ENCODE peak calls at places on chromosomes 13 and 19, in four cellular contexts. N, M, D and I are unnamed samples.

GRCh38 chr13:110415669-110416068 is 108.6 kb downstream of the COL4A2 start:
- DNase-seq in D (peak; percentile 43), N (no peak), M (no peak), I (no peak)

GRCh38 chr19:28612275-28612769 is 600.6 kb downstream of the UQCRFS1 start:
- DNase-seq in M (no peak), N (no peak), D (no peak), I (no peak)

GRCh38 chr13:36752673-36753072 is 66.3 kb upstream of the RFXAP start:
- DNase-seq in D (no peak), M (no peak), N (no peak), I (no peak)

GRCh38 chr19:16889883-16890460 is 1.2 kb downstream of the F2RL3 start:
- DNase-seq in D (no peak), N (peak; percentile 77), M (no peak), I (no peak)

GRCh38 chr13:51557875-51558604 is 26.2 kb upstream of the WDFY2 start:
- DNase-seq in N (peak; percentile 59), D (peak; percentile 31), M (no peak), I (no peak)

GRCh38 chr13:113930711-113931637 is 42.9 kb downstream of the C13orf46 start:
- DNase-seq in M (no peak), N (peak; percentile 82), D (no peak), I (no peak)

GRCh38 chr19:43711751-43712355 is 4.0 kb upstream of the IRGC start:
- DNase-seq in D (no peak), N (no peak), M (no peak), I (no peak)

GRCh38 chr19:5605362-5605761 is 17.2 kb downstream of the SAFB2 start:
- DNase-seq in D (no peak), M (no peak), N (no peak), I (no peak)

GRCh38 chr19:30165228-30165813 is 206.9 kb upstream of the ZNF536 start:
- DNase-seq in N (no peak), D (peak; percentile 41), M (no peak), I (no peak)

GRCh38 chr13:109840201-109840892 is 54.0 kb upstream of the IRS2 start:
- DNase-seq in M (peak; percentile 72), D (no peak), N (no peak), I (peak; percentile 28)

GRCh38 chr13:97141564-97142005 is 80.5 kb upstream of the MBNL2 start:
- DNase-seq in M (peak; percentile 26), N (no peak), D (no peak), I (no peak)

GRCh38 chr13:48291730-48292129 is 11.8 kb upstream of the RB1 start:
- DNase-seq in N (no peak), M (no peak), D (no peak), I (no peak)

GRCh38 chr19:53004242-53004641 is 9.5 kb upstream of the ERVV-1 start:
- DNase-seq in N (no peak), M (no peak), D (no peak), I (no peak)

GRCh38 chr19:32387701-32388392 is 17.7 kb upstream of the DPY19L3 start:
- DNase-seq in M (no peak), D (no peak), N (peak; percentile 73), I (no peak)

DNA sequence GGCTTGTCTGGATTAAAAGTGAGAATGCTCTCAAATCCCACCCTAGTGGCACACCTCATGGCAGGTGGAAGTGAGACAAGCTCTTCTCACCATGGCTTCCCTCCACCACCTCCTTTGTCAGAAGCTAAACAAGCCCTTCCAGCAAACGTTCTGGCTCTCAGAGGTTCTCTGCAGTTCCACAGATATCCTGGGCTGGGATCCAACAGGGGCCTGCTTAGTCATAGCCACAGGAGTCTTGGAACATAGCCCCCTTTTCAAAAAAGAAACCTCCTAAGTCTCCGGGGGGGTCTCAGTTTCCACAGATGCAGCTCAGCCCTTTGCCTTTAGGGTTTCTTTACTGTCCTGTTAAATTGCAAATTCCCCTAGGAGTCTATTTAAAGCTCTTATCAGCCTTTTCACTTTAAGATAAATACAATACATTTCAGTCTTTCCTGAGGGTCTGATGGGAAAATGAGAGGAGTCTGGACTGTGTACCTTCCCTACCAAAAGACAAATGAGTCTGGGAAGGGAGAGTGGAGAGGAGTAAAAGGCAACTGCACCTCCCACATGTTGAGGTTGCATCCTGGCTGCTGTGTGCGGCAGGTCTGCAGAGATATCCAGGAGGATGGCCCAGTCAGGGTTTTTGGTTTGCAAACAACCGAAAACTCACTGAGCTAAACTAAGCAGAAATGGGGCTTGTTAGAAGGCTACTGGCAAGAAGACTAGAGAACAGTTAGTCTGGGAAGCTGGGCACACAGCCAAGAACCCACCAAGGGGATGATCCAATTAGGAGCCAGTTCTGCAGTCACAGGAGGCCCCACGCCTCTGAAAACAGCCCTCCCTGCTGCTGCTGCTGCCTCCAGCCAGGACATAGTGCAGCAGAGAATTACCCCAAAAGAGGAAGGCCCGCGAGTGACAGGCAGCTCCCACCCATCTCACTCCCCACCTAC is 41.4 kb upstream of the SERP2 start:
- DNase-seq in M (peak; percentile 31), N (peak; percentile 89), D (no peak), I (peak; percentile 60)
- H2AFZ ChIP-seq in M (peak overlapping the region; percentile 69), N (no peak overlapping the region), D (no peak overlapping the region), I (no peak overlapping the region)

DNA sequence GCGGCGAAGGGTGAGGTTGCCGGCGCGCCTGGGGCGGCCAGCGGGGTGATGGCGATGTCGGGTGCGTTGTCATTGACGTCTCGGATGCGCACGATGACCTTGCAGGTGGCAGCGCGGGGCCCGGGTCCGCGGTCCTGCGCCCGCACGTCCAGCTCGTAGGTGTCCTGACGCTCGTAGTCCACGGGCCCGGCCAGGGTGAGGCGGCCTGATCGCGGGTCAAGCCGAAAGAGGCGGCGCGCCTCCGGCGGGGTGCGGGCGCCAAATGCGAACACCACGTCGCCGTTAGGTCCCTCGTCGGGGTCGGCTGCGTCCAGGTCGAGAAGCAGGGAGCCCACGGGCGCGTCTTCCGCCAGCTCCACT is 1.1 kb downstream of the PCDH8 start:
- DNase-seq in D (no peak), M (no peak), N (no peak), I (no peak)
- H3K4me3 ChIP-seq in D (no peak overlapping the region), M (peak overlapping the region; percentile 29), N (no peak overlapping the region), I (no peak overlapping the region)

DNA sequence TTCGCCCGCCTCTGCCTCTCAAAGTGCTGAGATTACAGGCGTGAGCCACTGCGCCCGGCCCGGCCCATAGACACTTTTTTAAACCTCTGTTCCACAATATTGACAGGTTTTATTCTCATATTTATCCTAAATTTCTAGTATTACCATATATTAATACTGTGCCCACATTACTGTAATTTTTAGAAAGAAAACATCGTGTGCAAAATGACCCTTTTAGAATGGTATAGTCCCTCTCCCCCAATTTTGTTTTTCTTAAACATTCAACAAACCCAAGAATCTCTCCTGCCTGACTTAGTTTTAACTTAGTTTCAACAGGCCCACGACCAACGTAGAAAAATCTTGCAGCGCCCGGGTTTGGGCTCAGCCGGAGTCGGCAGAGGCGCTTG is 9.1 kb downstream of the CDX2 start:
- DNase-seq in D (no peak), N (no peak), M (no peak), I (no peak)
- H2AFZ ChIP-seq in D (no peak overlapping the region), N (no peak overlapping the region), M (no peak overlapping the region), I (no peak overlapping the region)

GRCh38 chr19:19542507-19542906 is 4.4 kb downstream of the CILP2 start:
- DNase-seq in N (peak; percentile 87), M (no peak), D (no peak), I (no peak)
- H3K4me3 ChIP-seq in N (no peak overlapping the region), M (no peak overlapping the region), D (no peak overlapping the region), I (no peak overlapping the region)